ENCODE peak calls at places on chromosomes 12 and 14, in five cellular contexts. R is A549, D is K562, H is H1, F is HepG2. N is an unnamed sample.
A peak's percentile ranks its signal among the peaks of the same experiment; 100 is the strongest.

GRCh38 chr14:51520087-51520486 is 131.6 kb upstream of the FRMD6 start:
- DNase-seq in R (no peak), D (no peak), H (no peak), F (no peak), N (no peak)

GRCh38 chr12:46556820-46557524 is 184.4 kb upstream of the SLC38A2 start:
- DNase-seq in R (peak; percentile 27), D (no peak), H (no peak), F (no peak), N (peak; percentile 95)

GRCh38 chr12:86044396-86044795 is 170.3 kb downstream of the NTS start:
- DNase-seq in R (no peak), D (no peak), H (no peak), F (no peak), N (no peak)

GRCh38 chr12:49703647-49704137 is 3.5 kb downstream of the FMNL3 start:
- DNase-seq in R (no peak), D (no peak), H (no peak), F (no peak), N (peak; percentile 92)

GRCh38 chr12:78101181-78101876 is 270.6 kb downstream of the NAV3 start:
- DNase-seq in R (no peak), D (no peak), H (no peak), F (no peak), N (no peak)

GRCh38 chr12:72546106-72546505 is 273.9 kb downstream of the TRHDE start:
- DNase-seq in R (no peak), D (no peak), H (no peak), F (no peak), N (peak; percentile 73)

GRCh38 chr12:132588319-132588718 is 22.1 kb downstream of the LRCOL1 start:
- DNase-seq in R (no peak), D (no peak), H (no peak), F (no peak), N (no peak)

GRCh38 chr14:89340200-89340667 is 76.8 kb downstream of the FOXN3 start:
- DNase-seq in R (no peak), D (no peak), H (no peak), F (peak; percentile 76), N (peak; percentile 75)

GRCh38 chr14:99141236-99141635 is 130.8 kb downstream of the BCL11B start:
- DNase-seq in R (no peak), D (no peak), H (no peak), F (no peak), N (no peak)

GRCh38 chr12:74539765-74540526 is 2.3 kb downstream of the ATXN7L3B start:
- DNase-seq in R (no peak), D (peak; percentile 11), H (no peak), F (no peak), N (no peak)

GRCh38 chr14:85172889-85173458 is 357.0 kb upstream of the FLRT2 start:
- DNase-seq in R (no peak), D (no peak), H (no peak), F (no peak), N (no peak)

GRCh38 chr14:24861083-24861630 is 188.8 kb downstream of the STXBP6 start:
- DNase-seq in R (no peak), D (no peak), H (no peak), F (peak; percentile 43), N (peak; percentile 68)
- TF ChIP-seq MAFK in R (no peak), D (no peak), H (no peak), F (no peak), N (no peak)

GRCh38 chr12:68121143-68121542 is 38.4 kb downstream of the IFNG start:
- DNase-seq in R (no peak), D (no peak), H (no peak), F (no peak), N (no peak)
- TF ChIP-seq MAFK in R (no peak), D (no peak), H (no peak), F (no peak), N (no peak)

GRCh38 chr12:114823701-114824100 is 139.7 kb upstream of the TBX3 start:
- DNase-seq in R (no peak), D (no peak), H (no peak), F (no peak), N (no peak)

GRCh38 chr12:114826233-114826632 is 142.3 kb upstream of the TBX3 start:
- DNase-seq in R (no peak), D (no peak), H (no peak), F (no peak), N (no peak)

GRCh38 chr12:114821571-114821970 is 137.6 kb upstream of the TBX3 start:
- DNase-seq in R (no peak), D (no peak), H (no peak), F (no peak), N (peak; percentile 54)

GRCh38 chr12:114817491-114818440 is 133.8 kb upstream of the TBX3 start:
- DNase-seq in R (no peak), D (no peak), H (no peak), F (no peak), N (no peak)

DNA sequence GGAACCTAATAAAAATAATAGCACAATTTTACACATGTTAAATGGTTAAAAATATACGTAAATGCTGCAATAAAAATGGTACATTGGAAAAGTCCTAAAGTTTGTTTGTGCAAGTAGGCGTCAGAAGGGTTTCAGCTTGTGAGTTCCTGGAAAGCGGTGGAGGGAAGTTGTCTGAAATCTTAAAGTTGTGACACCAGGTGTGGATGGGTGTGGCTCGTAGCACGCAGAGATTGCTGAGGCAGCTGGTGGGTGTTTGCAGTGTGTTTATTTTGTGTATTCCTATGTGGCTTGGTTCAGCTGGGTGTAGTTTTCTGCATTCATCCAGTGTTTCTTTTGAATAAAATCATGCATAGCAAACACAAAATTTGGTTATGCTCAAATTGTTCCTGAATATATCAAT is 136.8 kb upstream of the TBX3 start:
- DNase-seq in R (no peak), D (no peak), H (no peak), F (no peak), N (no peak)
- TF ChIP-seq MAFK in R (no peak), D (no peak), H (no peak), F (no peak), N (no peak)

GRCh38 chr14:104680806-104681688 is 8.4 kb upstream of the INF2 start:
- DNase-seq in R (peak; percentile 87), D (no peak), H (no peak), F (peak; percentile 73), N (peak; percentile 85)

GRCh38 chr14:104678346-104678745 is 11.1 kb upstream of the INF2 start:
- DNase-seq in R (no peak), D (peak; percentile 54), H (peak; percentile 72), F (no peak), N (peak; percentile 34)

GRCh38 chr14:104677506-104678332 is 11.7 kb upstream of the INF2 start:
- DNase-seq in R (peak; percentile 75), D (peak; percentile 81), H (peak; percentile 84), F (no peak), N (peak; percentile 81)

GRCh38 chr14:104680056-104680805 is 9.2 kb upstream of the INF2 start:
- DNase-seq in R (peak; percentile 85), D (peak; percentile 21), H (no peak), F (no peak), N (peak; percentile 85)

DNA sequence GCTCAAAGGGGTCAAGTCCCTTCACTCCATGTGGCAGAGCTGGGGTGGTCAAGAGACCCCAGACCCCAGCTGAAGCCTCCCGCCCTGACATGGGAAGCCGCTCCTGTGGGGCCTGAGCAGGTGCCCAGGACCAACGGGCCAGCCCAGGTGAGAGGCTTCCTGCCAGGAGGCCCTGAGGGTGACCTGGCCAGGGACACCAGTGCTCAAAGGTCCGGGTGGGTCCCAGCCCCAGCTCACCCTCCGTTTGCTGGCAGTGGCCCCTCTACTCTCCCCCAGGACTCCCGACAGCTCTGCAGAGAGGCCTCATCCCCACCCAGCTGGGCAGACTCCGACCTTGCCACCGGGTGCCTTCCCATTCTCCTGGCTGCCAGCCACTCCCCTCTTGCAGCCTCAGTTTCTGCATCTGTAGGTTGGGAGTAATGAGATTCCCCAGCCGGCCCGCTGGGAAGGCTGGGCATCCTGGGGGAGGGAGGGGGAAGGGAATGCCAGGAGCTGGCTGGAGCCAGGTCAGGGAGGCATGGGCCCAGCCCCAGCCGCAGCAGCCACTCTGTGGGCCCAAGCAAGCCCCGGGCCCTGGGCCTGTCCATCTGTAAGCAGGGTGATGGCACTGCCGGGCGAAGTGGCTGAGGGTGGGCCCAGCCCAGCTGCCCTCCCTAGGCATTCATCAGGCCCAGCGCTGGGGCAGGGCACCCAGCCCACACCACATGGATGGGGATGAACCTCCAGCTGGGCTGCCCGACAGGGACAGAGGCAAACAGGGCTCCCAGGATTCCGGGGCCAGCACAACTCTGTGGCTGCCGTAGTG is 10.3 kb upstream of the INF2 start:
- DNase-seq in R (no peak), D (no peak), H (peak; percentile 47), F (no peak), N (no peak)
- TF ChIP-seq MAFK in R (no peak), D (no peak), H (no peak), F (no peak), N (no peak)

GRCh38 chr14:61421212-61421923 is 100.0 kb downstream of the PRKCH start:
- DNase-seq in R (no peak), D (no peak), H (no peak), F (no peak), N (no peak)

GRCh38 chr14:61429316-61429715 is 107.9 kb downstream of the PRKCH start:
- DNase-seq in R (no peak), D (no peak), H (no peak), F (no peak), N (no peak)

GRCh38 chr14:61430066-61430757 is 108.8 kb downstream of the PRKCH start:
- DNase-seq in R (no peak), D (no peak), H (no peak), F (no peak), N (no peak)

GRCh38 chr14:61428261-61428660 is 106.9 kb downstream of the PRKCH start:
- DNase-seq in R (no peak), D (no peak), H (no peak), F (no peak), N (no peak)

DNA sequence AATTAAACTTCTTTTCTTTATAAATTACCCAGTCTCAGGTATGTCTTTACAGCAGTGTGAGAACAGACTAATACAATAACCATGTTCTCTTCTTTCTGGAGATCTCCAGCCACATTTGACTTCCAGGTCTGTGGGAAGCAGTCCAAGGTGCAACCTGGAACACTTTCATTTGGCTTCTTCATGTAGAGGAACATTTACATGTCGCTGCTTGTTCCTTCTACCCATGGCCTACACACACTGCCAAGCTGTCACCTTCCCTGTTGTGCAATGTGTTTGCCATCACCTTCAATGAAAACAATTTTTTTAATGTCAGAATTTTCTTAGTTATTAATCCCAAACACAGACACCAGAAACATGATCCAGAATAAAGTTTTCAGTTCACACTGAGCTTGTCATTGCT is 104.7 kb downstream of the PRKCH start:
- DNase-seq in R (no peak), D (no peak), H (no peak), F (no peak), N (no peak)
- TF ChIP-seq MAFK in R (no peak), D (no peak), H (no peak), F (no peak), N (no peak)

N was measured in IMR-90.